ENCODE peak calls at places on chromosomes 11 and 22, in six cellular contexts. K is neural progenitor cell, T is testis, C is adrenal gland, W is cardiac muscle cell, H is adipocyte. Q is an unnamed sample.

GRCh38 chr11:75450826-75451783 is 18.1 kb upstream of the KLHL35 start:
- DNase-seq in T (peak; percentile 54), K (peak; percentile 73), C (no peak), H (peak; percentile 20), W (no peak), Q (peak; percentile 64)

GRCh38 chr22:31230871-31231621 is 18.9 kb downstream of the LIMK2 start:
- DNase-seq in W (peak; percentile 82), K (peak; percentile 45), H (peak; percentile 84), T (peak; percentile 73), C (peak; percentile 57), Q (no peak)

GRCh38 chr11:256952-257737 is 20.4 kb downstream of the PSMD13 start:
- DNase-seq in K (no peak), C (no peak), H (no peak), T (no peak), W (no peak), Q (no peak)

GRCh38 chr11:125348704-125349635 is 147.1 kb downstream of the FEZ1 start:
- DNase-seq in T (peak; percentile 71), K (peak; percentile 95), C (no peak), W (peak; percentile 51), H (peak; percentile 79), Q (peak; percentile 46)

GRCh38 chr11:114072978-114073377 is 13.5 kb downstream of the ZBTB16 start:
- DNase-seq in W (no peak), C (no peak), K (no peak), H (no peak), T (no peak), Q (no peak)

GRCh38 chr22:48894064-48894671 is 933.5 kb downstream of the BRD1 start:
- DNase-seq in T (no peak), H (no peak), C (no peak), W (no peak), K (no peak), Q (no peak)

GRCh38 chr11:86888164-86888977 is 66.8 kb downstream of the FZD4 start:
- DNase-seq in H (peak; percentile 78), C (no peak), T (no peak), K (no peak), W (peak; percentile 44), Q (peak; percentile 4)

GRCh38 chr11:42524534-42525227 is 787.1 kb upstream of the API5 start:
- DNase-seq in W (peak; percentile 84), H (peak; percentile 15), C (peak; percentile 54), K (peak; percentile 84), T (peak; percentile 77), Q (peak; percentile 68)

GRCh38 chr11:46322759-46323158 is 24.5 kb upstream of the DGKZ start:
- DNase-seq in H (peak; percentile 43), W (peak; percentile 32), T (no peak), K (peak; percentile 27), C (no peak), Q (no peak)

GRCh38 chr11:64086263-64086938 is 50.7 kb downstream of the FLRT1 start:
- DNase-seq in W (peak; percentile 31), K (no peak), T (peak; percentile 81), C (no peak), H (no peak), Q (no peak)

GRCh38 chr11:79087238-79087956 is 353.4 kb downstream of the TENM4 start:
- DNase-seq in H (peak; percentile 70), C (no peak), T (no peak), W (peak; percentile 92), K (peak; percentile 71), Q (no peak)

GRCh38 chr11:114970908-114971645 is 292.8 kb downstream of the NXPE2 start:
- DNase-seq in C (no peak), T (no peak), H (no peak), W (no peak), K (no peak), Q (no peak)

GRCh38 chr22:21766933-21767462 is 31.4 kb upstream of the YPEL1 start:
- DNase-seq in W (no peak), T (no peak), C (peak; percentile 33), K (no peak), H (no peak), Q (no peak)

GRCh38 chr11:128718064-128718463 is 24.2 kb downstream of the FLI1 start:
- DNase-seq in W (no peak), C (no peak), T (no peak), K (no peak), H (no peak), Q (peak; percentile 58)

GRCh38 chr11:8287297-8288070 is 23.8 kb upstream of the LMO1 start:
- DNase-seq in K (peak; percentile 1), T (no peak), C (no peak), W (no peak), H (no peak), Q (no peak)

GRCh38 chr11:65077466-65077865 is 6.4 kb downstream of the CDCA5 start:
- DNase-seq in T (no peak), W (no peak), K (no peak), C (no peak), H (no peak), Q (no peak)

GRCh38 chr11:115333106-115333505 is 171.1 kb downstream of the CADM1 start:
- DNase-seq in T (no peak), C (no peak), W (no peak), K (no peak), H (no peak), Q (no peak)

GRCh38 chr22:31064369-31064768 is 16.7 kb upstream of the SMTN start:
- DNase-seq in K (no peak), T (no peak), C (no peak), H (no peak), W (no peak), Q (no peak)

GRCh38 chr22:49748514-49748913 is 79.2 kb downstream of the BRD1 start:
- DNase-seq in K (no peak), H (no peak), W (no peak), C (no peak), T (no peak), Q (no peak)

GRCh38 chr11:96464695-96465307 is 75.0 kb downstream of the JRKL start:
- DNase-seq in T (no peak), W (peak; percentile 87), K (peak; percentile 87), C (no peak), H (peak; percentile 92), Q (peak; percentile 15)

GRCh38 chr11:112025682-112026081 is 474 bp downstream of the DLAT start:
- DNase-seq in H (peak; percentile 47), T (no peak), K (no peak), W (no peak), C (no peak), Q (peak; percentile 19)

GRCh38 chr11:43951231-43951630 is 8.8 kb downstream of the C11orf96 start:
- DNase-seq in H (no peak), C (no peak), K (peak; percentile 37), W (no peak), T (no peak), Q (no peak)

GRCh38 chr22:37953062-37953436 is 352 bp downstream of the C22orf23 start:
- DNase-seq in H (peak; percentile 71), K (peak; percentile 29), C (peak; percentile 42), T (no peak), W (no peak), Q (no peak)

DNA sequence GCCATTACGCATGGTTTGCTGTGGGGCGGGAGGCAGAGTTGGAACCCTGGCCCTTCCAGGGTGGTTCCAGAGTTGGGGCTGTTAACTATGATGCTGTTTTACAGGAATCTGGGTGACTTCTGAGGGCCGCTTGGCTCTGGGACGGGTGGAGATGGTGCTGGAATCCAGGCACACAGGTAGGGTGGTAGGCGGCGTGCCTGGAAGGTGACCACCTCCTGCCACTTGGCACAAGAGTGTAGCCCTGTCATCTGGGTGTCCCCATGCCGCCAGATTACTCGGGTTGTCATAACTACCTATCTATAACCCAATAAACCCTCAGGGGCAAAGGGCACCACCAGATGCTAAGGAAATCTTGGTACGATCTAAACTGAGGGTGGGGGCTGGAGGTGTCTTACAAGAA is 1.3 kb downstream of the CARS1 start:
- DNase-seq in C (no peak), K (no peak), T (no peak), W (no peak), H (no peak), Q (no peak)
- H3K4me3 ChIP-seq in C (no peak overlapping the region), K (peak overlapping the region; percentile 74), T (no peak overlapping the region), W (no peak overlapping the region), H (peak overlapping the region; percentile 91), Q (peak overlapping the region; percentile 100)

GRCh38 chr11:15073361-15074205 is at the start of gene CALCB:
- DNase-seq in W (peak; percentile 32), K (peak; percentile 75), T (peak; percentile 14), C (no peak), H (peak; percentile 41), Q (no peak)
- H3K4me3 ChIP-seq in W (peak within 1 kb of the TSS; percentile 24), K (peak within 1 kb of the TSS; percentile 57), T (peak within 1 kb of the TSS; percentile 21), C (no peak within 1 kb of the TSS), H (peak within 1 kb of the TSS; percentile 18), Q (no peak within 1 kb of the TSS)

GRCh38 chr22:26672590-26673468 is 15.4 kb downstream of the MIAT start:
- DNase-seq in H (peak; percentile 96), T (peak; percentile 96), C (peak; percentile 95), W (peak; percentile 96), K (peak; percentile 94), Q (peak; percentile 95)

GRCh38 chr22:26672060-26672471 is 14.7 kb downstream of the MIAT start:
- DNase-seq in H (no peak), T (no peak), K (no peak), C (no peak), W (no peak), Q (no peak)

GRCh38 chr22:26675687-26676273 is 18.4 kb downstream of the MIAT start:
- DNase-seq in W (no peak), H (no peak), T (no peak), C (no peak), K (no peak), Q (no peak)

GRCh38 chr22:26673485-26673884 is 16.1 kb downstream of the MIAT start:
- DNase-seq in C (no peak), W (no peak), T (no peak), H (peak; percentile 42), K (no peak), Q (no peak)

DNA sequence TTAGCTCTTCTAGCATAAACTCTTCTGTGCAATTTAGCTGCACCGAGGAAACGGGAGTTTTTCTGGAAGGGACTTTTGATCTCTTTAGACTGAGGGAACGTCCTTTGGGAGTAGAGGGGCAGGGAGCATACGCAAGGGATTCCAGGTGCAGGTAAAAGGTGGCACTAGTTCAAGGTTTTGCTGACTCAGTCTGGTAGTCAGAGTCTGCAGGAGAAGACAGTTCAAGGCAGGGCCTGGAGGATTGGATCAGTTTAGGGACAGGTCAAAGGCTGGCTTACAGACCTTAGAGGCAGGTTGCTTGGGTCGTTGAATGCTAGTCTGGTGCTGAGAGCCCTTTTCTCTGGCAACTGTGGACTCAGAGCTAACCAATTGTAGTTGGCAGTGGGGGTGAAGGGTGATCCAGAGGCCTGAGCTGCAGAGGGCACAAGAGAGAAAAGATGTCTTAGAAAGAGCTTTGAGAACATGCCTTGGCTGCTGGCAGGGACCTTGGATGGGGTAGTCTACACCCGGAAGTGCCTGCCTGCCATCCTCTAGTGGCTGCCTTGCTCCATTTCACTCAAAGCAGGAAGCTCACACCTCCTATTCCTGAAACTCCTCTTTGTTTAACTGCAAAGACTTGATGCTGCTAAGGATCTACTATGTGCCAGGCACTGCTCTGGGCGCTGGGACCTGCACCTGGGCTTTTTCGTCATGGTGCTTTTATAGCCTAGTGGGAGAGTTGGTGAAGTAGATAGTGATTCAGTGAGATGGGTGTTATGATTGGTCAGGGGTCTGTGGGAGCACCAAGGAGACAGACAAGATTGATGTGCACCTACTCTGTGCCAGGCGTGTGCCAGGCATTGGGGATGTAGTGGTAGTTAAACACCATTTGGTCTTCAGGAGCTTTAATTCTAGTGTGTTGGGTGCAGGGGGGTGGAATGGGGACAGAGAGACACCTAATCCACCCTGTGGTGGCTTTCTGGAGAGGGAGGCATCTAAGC is 17.1 kb downstream of the MIAT start:
- DNase-seq in K (no peak), H (no peak), T (no peak), C (no peak), W (no peak), Q (no peak)
- H3K4me3 ChIP-seq in K (no peak overlapping the region), H (peak overlapping the region; percentile 95), T (no peak overlapping the region), C (no peak overlapping the region), W (peak overlapping the region; percentile 65), Q (no peak overlapping the region)

GRCh38 chr22:41284465-41284864 is 1.5 kb downstream of the RANGAP1 start:
- DNase-seq in C (no peak), K (no peak), H (no peak), W (no peak), T (no peak), Q (no peak)
- H3K4me3 ChIP-seq in C (no peak overlapping the region), K (peak overlapping the region; percentile 76), H (peak overlapping the region; percentile 85), W (no peak overlapping the region), T (no peak overlapping the region), Q (peak overlapping the region; percentile 91)